ENCODE peak calls at places on chromosome 6, in five cellular contexts. S is breast epithelium; Z is neuronal stem cell; A is activated T-helper 9 cell treated with anti-CD3 and anti-CD28 coated beads, Interleukin-2, amount 50 U/mL, for 16 hours; F is OCI-LY7. E is an unnamed sample.
A peak's percentile ranks its signal among the peaks of the same experiment; 100 is the strongest.

GRCh38 chr6:68695838-68696237 is 60.8 kb downstream of the ADGRB3 start:
- DNase-seq in A (no peak), S (no peak), F (no peak), Z (no peak), E (no peak)

GRCh38 chr6:157246048-157246630 is 77.2 kb downstream of the TMEM242 start:
- DNase-seq in S (no peak), Z (no peak), A (no peak), F (no peak), E (no peak)

GRCh38 chr6:158149641-158150040 is 18.4 kb downstream of the SERAC1 start:
- DNase-seq in S (no peak), F (no peak), Z (no peak), A (no peak), E (no peak)

GRCh38 chr6:116847234-116847633 is 18.4 kb upstream of the GPRC6A start:
- DNase-seq in S (no peak), Z (no peak), F (peak; percentile 30), A (no peak), E (no peak)

GRCh38 chr6:39841923-39842322 is 49.7 kb downstream of the DAAM2 start:
- DNase-seq in A (no peak), S (no peak), Z (no peak), F (no peak), E (no peak)

GRCh38 chr6:111727798-111728197 is 122.1 kb upstream of the TRAF3IP2 start:
- DNase-seq in A (no peak), S (no peak), Z (no peak), F (no peak), E (no peak)

GRCh38 chr6:3229566-3230274 is 2.3 kb upstream of the TUBB2B start:
- DNase-seq in Z (peak; percentile 66), F (peak; percentile 46), S (no peak), A (no peak), E (no peak)

GRCh38 chr6:52641826-52642225 is 29.1 kb upstream of the TMEM14A start:
- DNase-seq in A (no peak), Z (no peak), S (no peak), F (no peak), E (no peak)

GRCh38 chr6:73032586-73032985 is 192.7 kb downstream of the KHDC1L start:
- DNase-seq in Z (no peak), S (no peak), A (no peak), F (no peak), E (no peak)

GRCh38 chr6:33298773-33299236 is at the start of gene RGL2:
- DNase-seq in A (peak; percentile 40), Z (no peak), F (peak; percentile 79), S (peak; percentile 77), E (no peak)

GRCh38 chr6:145668844-145669243 is 66.5 kb downstream of the EPM2A start:
- DNase-seq in S (no peak), A (no peak), Z (no peak), F (no peak), E (no peak)

E was measured in central memory CD8-positive, alpha-beta T cell.